ENCODE peak calls at places on chromosome 22, in six cellular contexts. One of them, this sample, is unnamed.

GRCh38 chr22:38468761-38469305 is 937 bp downstream of the KDELR3 start:
- DNase-seq in MM.1S: no peak
- DNase-seq in endothelial cell of umbilical vein: no peak
- DNase-seq in HCT116: no peak
- DNase-seq in H9: no peak
- DNase-seq in hepatocyte: peak
- DNase-seq in this sample: no peak

GRCh38 chr22:41286639-41287091 is 678 bp upstream of the RANGAP1 start:
- DNase-seq in HCT116: no peak
- DNase-seq in endothelial cell of umbilical vein: no peak
- DNase-seq in MM.1S: no peak
- DNase-seq in hepatocyte: peak
- DNase-seq in H9: no peak
- DNase-seq in this sample: no peak

GRCh38 chr22:35629406-35630234 is 12.5 kb upstream of the MB start:
- DNase-seq in MM.1S: peak
- DNase-seq in hepatocyte: peak
- DNase-seq in H9: peak
- DNase-seq in HCT116: peak
- DNase-seq in endothelial cell of umbilical vein: peak
- DNase-seq in this sample: no peak

GRCh38 chr22:29272624-29273023 is 4.6 kb downstream of the EWSR1 start:
- DNase-seq in H9: no peak
- DNase-seq in endothelial cell of umbilical vein: no peak
- DNase-seq in hepatocyte: no peak
- DNase-seq in HCT116: no peak
- DNase-seq in MM.1S: no peak
- DNase-seq in this sample: no peak

GRCh38 chr22:44026630-44027511 is 2.8 kb downstream of the PARVB start:
- DNase-seq in H9: no peak
- DNase-seq in MM.1S: peak
- DNase-seq in endothelial cell of umbilical vein: peak
- DNase-seq in HCT116: no peak
- DNase-seq in hepatocyte: no peak
- DNase-seq in this sample: no peak

GRCh38 chr22:29816128-29816527 is 21.9 kb downstream of the ASCC2 start:
- DNase-seq in hepatocyte: no peak
- DNase-seq in endothelial cell of umbilical vein: no peak
- DNase-seq in MM.1S: no peak
- DNase-seq in H9: no peak
- DNase-seq in HCT116: no peak
- DNase-seq in this sample: no peak

GRCh38 chr22:30881361-30882180 is 87.0 kb downstream of the MORC2 start:
- DNase-seq in hepatocyte: peak
- DNase-seq in MM.1S: no peak
- DNase-seq in H9: no peak
- DNase-seq in endothelial cell of umbilical vein: no peak
- DNase-seq in HCT116: no peak
- DNase-seq in this sample: peak

GRCh38 chr22:27125539-27125938 is 468.2 kb downstream of the MIAT start:
- DNase-seq in HCT116: no peak
- DNase-seq in hepatocyte: no peak
- DNase-seq in H9: no peak
- DNase-seq in MM.1S: no peak
- DNase-seq in endothelial cell of umbilical vein: no peak
- DNase-seq in this sample: no peak

GRCh38 chr22:42754658-42755057 is 34.0 kb upstream of the A4GALT start:
- DNase-seq in H9: no peak
- DNase-seq in hepatocyte: peak
- DNase-seq in endothelial cell of umbilical vein: no peak
- DNase-seq in HCT116: no peak
- DNase-seq in MM.1S: no peak
- DNase-seq in this sample: no peak

DNA sequence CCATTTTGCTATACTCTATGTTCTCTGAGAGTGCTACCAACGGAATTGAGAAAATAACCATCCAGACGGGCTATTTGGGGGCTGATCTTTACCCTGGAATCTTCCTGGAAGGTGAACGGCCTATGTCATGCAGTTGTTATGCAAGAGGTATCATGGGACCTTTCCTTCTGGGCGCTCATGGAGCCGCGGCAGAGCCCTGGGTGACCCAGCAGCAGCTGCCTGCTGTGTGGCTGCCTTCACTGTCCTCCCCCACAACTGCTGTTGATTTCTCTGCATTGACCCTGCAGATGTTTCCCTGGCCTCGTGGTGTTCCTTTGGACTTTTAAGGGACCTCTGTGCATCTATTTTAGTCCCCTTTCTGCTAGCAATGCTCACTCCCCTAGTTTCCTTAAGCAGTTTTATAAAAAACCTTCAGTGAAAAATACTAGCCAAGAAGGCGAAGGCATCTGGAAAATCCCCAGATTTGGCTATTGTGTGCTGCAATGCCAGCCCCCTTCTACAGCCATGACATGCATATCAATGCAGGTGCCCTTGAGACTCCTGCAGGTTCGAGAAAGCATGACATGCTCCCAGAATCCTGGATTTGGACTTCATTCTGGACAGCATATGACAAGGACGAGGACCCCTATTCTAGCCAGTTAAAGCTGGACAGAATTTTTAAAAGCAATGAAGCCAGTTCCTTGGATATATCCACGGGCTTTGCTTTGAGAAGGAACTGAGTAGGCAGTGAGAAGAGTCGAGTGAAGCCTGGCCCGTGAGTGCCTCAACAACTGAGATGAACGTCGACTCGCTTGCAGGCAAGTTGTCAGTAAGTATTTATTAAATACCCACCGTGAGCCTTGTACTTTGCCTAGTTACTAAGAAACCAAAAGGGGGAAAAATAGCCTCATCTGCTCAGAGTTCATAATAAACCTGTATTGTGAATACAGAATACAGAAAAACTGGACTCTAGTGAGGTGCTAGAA is at the start of gene SLC25A18:
- DNase-seq in MM.1S: no peak
- DNase-seq in HCT116: no peak
- DNase-seq in H9: peak
- DNase-seq in hepatocyte: peak
- DNase-seq in endothelial cell of umbilical vein: no peak
- DNase-seq in this sample: peak
- TF ChIP-seq CTCF in MM.1S: no peak
- TF ChIP-seq CTCF in HCT116: no peak
- TF ChIP-seq CTCF in H9: peak
- TF ChIP-seq CTCF in hepatocyte: no peak
- TF ChIP-seq CTCF in endothelial cell of umbilical vein: no peak
- TF ChIP-seq CTCF in this sample: peak

GRCh38 chr22:40020956-40021355 is 26.2 kb downstream of the FAM83F start:
- DNase-seq in H9: no peak
- DNase-seq in MM.1S: no peak
- DNase-seq in HCT116: no peak
- DNase-seq in hepatocyte: no peak
- DNase-seq in endothelial cell of umbilical vein: no peak
- DNase-seq in this sample: no peak

GRCh38 chr22:40023226-40023925 is 28.6 kb downstream of the FAM83F start:
- DNase-seq in HCT116: no peak
- DNase-seq in MM.1S: no peak
- DNase-seq in H9: no peak
- DNase-seq in hepatocyte: no peak
- DNase-seq in endothelial cell of umbilical vein: no peak
- DNase-seq in this sample: peak

GRCh38 chr22:40019681-40020080 is 24.9 kb downstream of the FAM83F start:
- DNase-seq in HCT116: no peak
- DNase-seq in H9: no peak
- DNase-seq in hepatocyte: no peak
- DNase-seq in endothelial cell of umbilical vein: no peak
- DNase-seq in MM.1S: no peak
- DNase-seq in this sample: no peak

GRCh38 chr22:40022536-40023225 is 27.9 kb downstream of the FAM83F start:
- DNase-seq in endothelial cell of umbilical vein: no peak
- DNase-seq in hepatocyte: no peak
- DNase-seq in H9: no peak
- DNase-seq in MM.1S: no peak
- DNase-seq in HCT116: no peak
- DNase-seq in this sample: no peak

DNA sequence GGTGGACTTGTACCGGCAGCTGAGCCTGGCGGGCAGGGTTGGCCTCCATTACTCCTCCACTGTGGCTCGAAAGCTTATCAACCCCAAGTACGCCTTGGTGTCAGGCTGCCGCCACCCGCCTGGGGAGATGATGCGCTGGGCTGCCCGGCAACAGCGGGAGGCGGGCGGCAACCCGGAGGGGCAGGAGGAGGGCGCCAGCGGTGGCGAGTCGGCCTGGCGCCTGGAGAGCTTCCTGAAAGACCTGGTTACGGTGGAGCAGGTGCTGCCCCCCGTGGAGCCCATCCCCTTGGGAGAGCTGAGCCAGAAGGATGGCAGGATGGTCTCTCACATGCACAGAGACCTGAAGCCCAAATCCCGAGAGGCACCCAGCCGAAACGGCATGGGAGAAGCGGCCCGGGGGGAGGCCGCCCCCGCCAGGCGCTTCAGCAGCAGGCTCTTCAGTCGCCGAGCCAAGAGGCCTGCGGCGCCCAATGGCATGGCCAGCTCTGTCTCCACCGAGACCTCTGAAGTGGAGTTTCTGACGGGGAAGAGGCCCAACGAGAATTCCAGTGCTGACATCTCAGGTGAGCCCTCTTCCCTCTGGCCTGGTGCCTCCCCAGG is 26.7 kb downstream of the FAM83F start:
- DNase-seq in hepatocyte: no peak
- DNase-seq in HCT116: no peak
- DNase-seq in MM.1S: no peak
- DNase-seq in endothelial cell of umbilical vein: no peak
- DNase-seq in H9: no peak
- DNase-seq in this sample: no peak
- H3K27ac ChIP-seq in hepatocyte: no peak
- H3K27ac ChIP-seq in HCT116: no peak
- H3K27ac ChIP-seq in MM.1S: no peak
- H3K27ac ChIP-seq in endothelial cell of umbilical vein: no peak
- H3K27ac ChIP-seq in H9: no peak
- H3K27ac ChIP-seq in this sample: no peak

DNA sequence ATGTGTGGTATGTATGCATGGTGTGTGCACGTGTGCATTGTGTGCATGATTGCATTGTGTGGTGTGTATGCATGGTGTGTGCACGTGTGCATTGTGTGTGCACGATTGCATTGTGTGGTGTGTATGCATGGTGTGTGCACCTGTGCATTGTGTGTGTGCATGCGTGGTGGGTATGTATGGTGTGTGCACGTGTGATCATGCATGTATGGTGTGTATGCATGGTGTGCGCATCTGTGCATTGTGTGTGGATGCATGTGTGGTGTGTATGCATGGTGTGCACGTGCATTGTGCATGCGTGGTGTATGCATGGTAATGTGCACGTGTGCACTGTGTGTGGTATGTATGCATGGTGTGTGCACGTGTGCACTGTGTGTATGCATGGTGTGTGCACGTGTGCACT is 16.8 kb downstream of the ALG12 start:
- DNase-seq in HCT116: no peak
- DNase-seq in H9: no peak
- DNase-seq in hepatocyte: no peak
- DNase-seq in endothelial cell of umbilical vein: no peak
- DNase-seq in MM.1S: no peak
- DNase-seq in this sample: no peak
- H3K4me2 ChIP-seq in HCT116: no peak
- H3K4me2 ChIP-seq in H9: no peak
- H3K4me2 ChIP-seq in hepatocyte: no peak
- H3K4me2 ChIP-seq in endothelial cell of umbilical vein: no peak
- H3K4me2 ChIP-seq in MM.1S: no peak
- H3K4me2 ChIP-seq in this sample: no peak

GRCh38 chr22:20001082-20001638 is 15.5 kb downstream of the ARVCF start:
- DNase-seq in hepatocyte: no peak
- DNase-seq in MM.1S: no peak
- DNase-seq in H9: no peak
- DNase-seq in HCT116: no peak
- DNase-seq in endothelial cell of umbilical vein: peak
- DNase-seq in this sample: no peak

GRCh38 chr22:19998232-19998951 is 18.2 kb downstream of the ARVCF start:
- DNase-seq in HCT116: no peak
- DNase-seq in endothelial cell of umbilical vein: peak
- DNase-seq in MM.1S: no peak
- DNase-seq in hepatocyte: no peak
- DNase-seq in H9: no peak
- DNase-seq in this sample: peak

GRCh38 chr22:20002098-20002497 is 14.5 kb downstream of the ARVCF start:
- DNase-seq in hepatocyte: no peak
- DNase-seq in endothelial cell of umbilical vein: no peak
- DNase-seq in MM.1S: no peak
- DNase-seq in HCT116: no peak
- DNase-seq in H9: no peak
- DNase-seq in this sample: no peak

GRCh38 chr22:19998991-19999820 is 17.4 kb downstream of the ARVCF start:
- DNase-seq in MM.1S: no peak
- DNase-seq in H9: no peak
- DNase-seq in HCT116: no peak
- DNase-seq in endothelial cell of umbilical vein: no peak
- DNase-seq in hepatocyte: no peak
- DNase-seq in this sample: no peak

GRCh38 chr22:20000246-20001081 is 16.2 kb downstream of the ARVCF start:
- DNase-seq in hepatocyte: no peak
- DNase-seq in H9: no peak
- DNase-seq in endothelial cell of umbilical vein: peak
- DNase-seq in HCT116: no peak
- DNase-seq in MM.1S: no peak
- DNase-seq in this sample: no peak
- TF ChIP-seq CTCF in hepatocyte: no peak
- TF ChIP-seq CTCF in H9: peak
- TF ChIP-seq CTCF in endothelial cell of umbilical vein: no peak
- TF ChIP-seq CTCF in HCT116: no peak
- TF ChIP-seq CTCF in MM.1S: no peak
- TF ChIP-seq CTCF in this sample: no peak

GRCh38 chr22:24392218-24392931 is 35.0 kb upstream of the ADORA2A start:
- DNase-seq in H9: no peak
- DNase-seq in HCT116: no peak
- DNase-seq in hepatocyte: no peak
- DNase-seq in MM.1S: no peak
- DNase-seq in endothelial cell of umbilical vein: no peak
- DNase-seq in this sample: no peak

GRCh38 chr22:24389680-24390079 is 37.7 kb upstream of the ADORA2A start:
- DNase-seq in MM.1S: no peak
- DNase-seq in HCT116: no peak
- DNase-seq in H9: no peak
- DNase-seq in endothelial cell of umbilical vein: peak
- DNase-seq in hepatocyte: no peak
- DNase-seq in this sample: no peak

GRCh38 chr22:24390576-24390975 is 36.8 kb upstream of the ADORA2A start:
- DNase-seq in hepatocyte: no peak
- DNase-seq in H9: no peak
- DNase-seq in MM.1S: no peak
- DNase-seq in HCT116: no peak
- DNase-seq in endothelial cell of umbilical vein: no peak
- DNase-seq in this sample: no peak

GRCh38 chr22:24391836-24392217 is 35.6 kb upstream of the ADORA2A start:
- DNase-seq in HCT116: no peak
- DNase-seq in hepatocyte: no peak
- DNase-seq in MM.1S: no peak
- DNase-seq in endothelial cell of umbilical vein: peak
- DNase-seq in H9: no peak
- DNase-seq in this sample: no peak

DNA sequence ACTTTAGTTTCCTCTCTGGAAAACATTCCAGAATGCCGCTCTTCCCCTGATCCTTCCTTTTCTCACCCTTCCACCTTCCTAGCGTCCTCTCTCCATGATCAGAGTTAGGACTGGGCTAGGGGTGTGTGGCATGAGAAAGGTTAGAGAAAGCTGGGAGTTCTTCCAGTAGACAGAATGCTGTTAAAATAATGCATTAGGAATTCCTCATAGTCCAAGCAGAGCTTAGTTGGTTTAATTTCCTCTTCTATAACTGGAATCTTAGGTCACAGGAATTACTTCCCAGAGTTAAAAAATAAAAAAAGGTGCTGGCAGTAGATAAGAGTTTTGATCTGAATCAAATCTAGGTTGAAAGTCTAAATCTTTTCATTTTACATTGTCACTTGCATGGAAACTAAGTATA is 37.2 kb upstream of the ADORA2A start:
- DNase-seq in HCT116: no peak
- DNase-seq in MM.1S: no peak
- DNase-seq in H9: no peak
- DNase-seq in hepatocyte: no peak
- DNase-seq in endothelial cell of umbilical vein: peak
- DNase-seq in this sample: no peak
- H3K27ac ChIP-seq in HCT116: no peak
- H3K27ac ChIP-seq in MM.1S: no peak
- H3K27ac ChIP-seq in H9: no peak
- H3K27ac ChIP-seq in hepatocyte: no peak
- H3K27ac ChIP-seq in endothelial cell of umbilical vein: peak
- H3K27ac ChIP-seq in this sample: peak

This sample was measured in neural progenitor cell.